ENCODE peak calls at places on chromosomes 5 and 9, in ten cellular contexts. P, Q, G, U, H, D, R, X, Y and S are unnamed samples.

GRCh38 chr9:73541923-73542322 is 390.3 kb downstream of the ANXA1 start:
- DNase-seq in X (no peak), G (no peak), Q (no peak), D (no peak), Y (no peak), H (no peak), P (no peak), R (no peak), U (no peak), S (no peak)

GRCh38 chr5:124871299-124871698 is 124.9 kb upstream of the ZNF608 start:
- DNase-seq in H (no peak), Y (peak), U (no peak), P (no peak), R (no peak), D (peak), X (no peak), Q (no peak), G (no peak), S (no peak)

GRCh38 chr5:31992377-31992776 is 181.7 kb downstream of the GOLPH3 start:
- DNase-seq in R (no peak), D (no peak), X (no peak), G (no peak), H (no peak), U (no peak), Y (no peak), Q (no peak), P (no peak), S (no peak)

GRCh38 chr5:131379723-131380122 is 115.9 kb downstream of the CDC42SE2 start:
- DNase-seq in Y (peak), G (no peak), U (no peak), X (peak), R (peak), P (no peak), H (no peak), D (peak), Q (peak), S (no peak)

GRCh38 chr9:116137581-116137980 is 16.0 kb upstream of the PAPPA start:
- DNase-seq in H (no peak), Q (no peak), X (no peak), D (no peak), R (no peak), Y (no peak), G (no peak), U (no peak), P (no peak), S (no peak)

GRCh38 chr5:16489322-16489791 is 23.8 kb upstream of the ZNF622 start:
- DNase-seq in Q (peak), X (peak), R (peak), D (no peak), U (no peak), H (no peak), G (no peak), P (no peak), Y (peak), S (no peak)

GRCh38 chr5:126884269-126884819 is 107.4 kb downstream of the LMNB1 start:
- DNase-seq in G (peak), U (no peak), R (no peak), X (peak), Q (no peak), H (no peak), Y (peak), D (peak), P (no peak), S (no peak)

GRCh38 chr5:176810084-176810597 is at the start of gene UNC5A:
- DNase-seq in Q (peak), H (peak), R (no peak), U (no peak), Y (peak), P (peak), D (no peak), G (no peak), X (peak), S (no peak)

DNA sequence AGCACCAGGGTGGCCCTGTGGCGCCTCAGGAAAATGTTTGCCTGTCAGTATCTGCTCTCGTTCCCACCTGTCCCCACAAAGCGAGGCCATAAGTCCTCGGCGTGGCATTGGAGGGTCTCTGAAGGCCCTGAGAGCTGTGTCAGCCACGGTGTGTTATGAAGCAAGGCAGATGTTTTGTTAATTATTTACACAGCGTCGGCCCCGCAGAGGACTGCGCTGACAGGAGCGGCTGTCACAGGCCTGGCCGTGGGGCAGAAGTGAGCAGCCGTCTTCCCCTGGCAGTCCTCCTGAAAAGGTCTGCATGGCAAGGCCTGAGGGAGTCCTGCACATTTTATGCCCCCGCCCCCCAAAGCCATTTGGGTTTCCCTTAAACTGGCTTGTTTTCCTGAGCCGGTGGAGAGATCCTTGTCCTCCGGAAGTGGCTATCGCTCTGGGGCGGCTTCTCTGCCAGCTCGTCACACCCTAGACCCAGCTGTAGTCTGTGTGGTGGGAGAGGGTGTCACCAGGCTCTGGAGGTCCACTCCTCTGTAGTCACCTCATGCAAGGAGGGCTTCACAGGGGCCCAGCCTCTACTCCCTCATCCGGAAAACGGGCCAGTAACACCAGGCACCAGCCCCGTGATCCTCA is 6.2 kb downstream of the NEK6 start:
- DNase-seq in R (peak), D (no peak), Q (peak), P (no peak), G (no peak), H (no peak), X (no peak), U (peak), Y (peak), S (no peak)
- TF ChIP-seq POLR2A in R (no peak), D (no peak), Q (no peak), P (peak), G (no peak), H (no peak), X (no peak), U (no peak), Y (no peak), S (no peak)

DNA sequence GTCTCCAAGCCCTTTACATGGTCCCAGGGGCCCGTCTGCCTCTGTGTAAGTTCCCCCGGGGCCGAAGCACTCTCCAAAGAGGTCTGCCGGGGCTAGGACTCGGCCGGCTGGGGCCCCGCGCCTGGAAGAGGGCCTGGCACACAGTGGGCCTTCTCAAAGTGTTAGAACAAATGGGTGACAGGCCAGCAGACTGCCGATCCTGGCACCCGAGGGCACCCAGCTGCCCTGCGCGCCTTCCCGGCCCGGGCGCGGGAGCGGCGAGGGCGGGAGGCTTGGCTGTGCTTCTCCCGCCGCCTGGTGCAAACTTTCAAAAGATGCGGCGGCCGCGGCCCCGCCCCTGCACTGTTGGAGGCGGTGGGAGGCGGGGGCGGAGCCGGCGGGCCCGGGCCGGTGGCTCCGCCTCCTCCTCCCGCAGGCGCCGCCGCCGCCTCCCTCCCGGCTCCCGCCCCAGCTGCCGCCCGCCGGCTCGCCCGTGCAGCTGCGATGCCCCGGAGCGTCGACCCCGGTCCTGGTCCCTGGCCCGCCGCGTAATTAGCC is at the start of gene NEURL1B:
- DNase-seq in X (peak), D (peak), Y (peak), U (peak), G (peak), P (peak), R (peak), Q (peak), H (peak), S (peak)
- TF ChIP-seq POLR2A in X (no peak), D (no peak), Y (no peak), U (no peak), G (peak), P (no peak), R (no peak), Q (no peak), H (no peak), S (no peak)

GRCh38 chr9:35729101-35729500 is 2.9 kb downstream of the TLN1 start:
- DNase-seq in Q (no peak), R (no peak), U (no peak), H (no peak), P (no peak), G (no peak), X (no peak), Y (no peak), D (no peak), S (no peak)

GRCh38 chr9:35732185-35733108 is at the start of the genes CREB3 and TLN1:
- DNase-seq in P (peak), Q (peak), G (peak), R (peak), U (peak), X (peak), D (peak), Y (peak), H (peak), S (peak)

GRCh38 chr9:35731415-35732184 is 395 bp downstream of the TLN1 start:
- DNase-seq in Q (no peak), D (no peak), P (no peak), X (peak), H (no peak), Y (no peak), G (no peak), U (no peak), R (peak), S (peak)

GRCh38 chr9:35729700-35730485 is 2.1 kb downstream of the TLN1 start:
- DNase-seq in R (peak), Q (no peak), X (peak), Y (peak), U (peak), G (peak), P (no peak), H (no peak), D (peak), S (peak)

DNA sequence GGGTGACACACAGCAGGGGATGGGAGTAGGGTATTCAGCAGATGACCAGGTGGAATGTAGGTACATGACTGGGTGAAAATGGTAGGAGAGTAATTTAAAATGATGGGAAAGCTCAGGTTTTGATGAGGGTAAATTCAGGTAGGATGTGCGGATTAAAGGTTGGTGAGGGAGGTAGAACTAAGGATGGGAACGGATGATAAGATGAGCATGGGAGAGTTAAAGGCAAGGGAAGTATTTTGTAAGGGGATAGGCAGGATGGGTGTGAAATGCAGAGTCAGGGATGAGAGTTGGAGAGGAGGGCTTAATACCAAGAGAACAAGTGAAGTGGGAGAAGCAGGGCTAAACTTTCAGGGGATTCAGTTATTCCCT is 1.5 kb downstream of the TLN1 start:
- DNase-seq in H (no peak), Q (no peak), R (no peak), D (no peak), Y (no peak), G (no peak), X (no peak), P (no peak), U (no peak), S (no peak)
- TF ChIP-seq POLR2A in H (no peak), Q (no peak), R (no peak), D (no peak), Y (peak), G (no peak), X (no peak), P (no peak), U (no peak), S (no peak)

GRCh38 chr5:102754499-102755424 is at the start of gene PAM:
- DNase-seq in Q (peak), G (peak), R (peak), H (peak), X (peak), U (peak), P (peak), Y (peak), D (peak), S (peak)
- TF ChIP-seq POLR2A in Q (peak), G (peak), R (peak), H (peak), X (peak), U (no peak), P (peak), Y (peak), D (peak), S (peak)

DNA sequence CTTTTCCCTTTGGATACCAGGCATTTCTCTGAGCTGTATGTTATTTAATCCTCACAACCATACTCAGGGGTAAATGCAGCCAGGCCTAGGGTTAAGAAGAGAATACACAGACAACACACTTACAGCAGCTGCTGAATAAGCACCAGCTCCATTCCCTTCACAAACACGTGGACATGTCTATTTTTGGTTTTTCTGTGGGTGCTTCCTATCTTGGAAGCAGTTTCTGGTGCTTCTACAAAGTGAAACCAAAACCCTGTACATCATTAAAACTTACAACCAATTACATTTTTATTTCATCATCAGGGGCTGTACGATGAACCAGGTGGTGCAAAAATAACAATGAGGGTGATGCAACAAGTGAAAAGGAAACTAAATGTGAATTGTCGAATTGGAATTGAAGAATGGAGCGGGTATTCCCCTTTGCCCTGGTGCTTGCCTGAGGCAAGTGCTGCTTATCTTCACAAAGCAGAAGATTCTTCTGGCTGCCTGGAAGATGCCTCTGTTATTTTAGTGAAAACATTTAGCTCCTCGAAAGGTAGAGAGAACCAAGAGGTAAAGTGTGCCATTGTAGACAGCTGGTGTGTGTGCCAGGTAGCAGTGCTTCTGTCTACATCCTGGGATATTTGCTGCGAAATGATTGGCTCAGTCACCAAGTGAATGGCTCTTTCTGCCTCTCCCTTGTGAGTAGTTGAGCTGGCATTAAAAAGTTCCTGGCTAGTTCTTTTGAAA is 18.6 kb upstream of the IFNB1 start:
- DNase-seq in U (no peak), X (no peak), H (peak), R (no peak), G (no peak), Y (peak), D (peak), Q (no peak), P (no peak), S (no peak)
- TF ChIP-seq POLR2A in U (no peak), X (no peak), H (no peak), R (no peak), G (no peak), Y (no peak), D (no peak), Q (no peak), P (no peak), S (no peak)

GRCh38 chr9:35698231-35698630 is 8.5 kb upstream of the TPM2 start:
- DNase-seq in Q (no peak), X (no peak), G (no peak), Y (no peak), P (no peak), R (no peak), U (peak), D (no peak), H (no peak), S (no peak)

GRCh38 chr9:35700031-35700430 is 10.3 kb upstream of the TPM2 start:
- DNase-seq in X (no peak), Y (no peak), P (no peak), H (no peak), G (no peak), D (peak), U (peak), Q (no peak), R (no peak), S (no peak)

GRCh38 chr9:35703906-35704672 is 14.4 kb upstream of the TPM2 start:
- DNase-seq in H (no peak), X (no peak), P (no peak), Q (no peak), G (no peak), U (no peak), R (no peak), Y (no peak), D (no peak), S (no peak)

GRCh38 chr9:35697486-35697885 is 7.8 kb upstream of the TPM2 start:
- DNase-seq in U (peak), Q (no peak), D (no peak), Y (no peak), X (no peak), P (no peak), G (peak), H (no peak), R (no peak), S (no peak)

GRCh38 chr9:35700942-35701341 is 11.2 kb upstream of the TPM2 start:
- DNase-seq in G (no peak), D (peak), P (no peak), R (no peak), U (no peak), H (no peak), X (no peak), Y (no peak), Q (no peak), S (no peak)
- TF ChIP-seq POLR2A in G (no peak), D (no peak), P (no peak), R (no peak), U (no peak), H (no peak), X (no peak), Y (no peak), Q (no peak), S (no peak)